ENCODE peak calls at places on chromosome 22, in nine cellular contexts. H, U, G, P, O, C, M, W and D are unnamed samples.

GRCh38 chr22:25764270-25765015 is 22.5 kb downstream of the MYO18B start:
- DNase-seq in H (no peak), U (no peak), G (peak), P (no peak), O (no peak), C (no peak), M (no peak), W (no peak), D (no peak)

GRCh38 chr22:23176645-23177027 is 3.7 kb upstream of the BCR start:
- DNase-seq in H (no peak), U (no peak), G (no peak), P (no peak), O (no peak), C (no peak), M (no peak), W (no peak), D (no peak)

GRCh38 chr22:37633693-37634504 is 5.6 kb upstream of the SH3BP1 start:
- DNase-seq in H (peak), U (no peak), G (peak), P (no peak), O (peak), C (peak), M (peak), W (peak), D (peak)

GRCh38 chr22:44396021-44396726 is 83.4 kb upstream of the SHISAL1 start:
- DNase-seq in H (no peak), U (no peak), G (no peak), P (no peak), O (no peak), C (peak), M (no peak), W (no peak), D (no peak)

GRCh38 chr22:35023692-35024363 is 42.1 kb upstream of the ISX start:
- DNase-seq in H (peak), U (peak), G (peak), P (no peak), O (no peak), C (peak), M (no peak), W (peak), D (peak)

GRCh38 chr22:24894998-24895397 is 51.5 kb downstream of the LHFPL7 start:
- DNase-seq in H (no peak), U (no peak), G (no peak), P (peak), O (no peak), C (peak), M (peak), W (peak), D (no peak)

GRCh38 chr22:26406118-26406517 is 22.9 kb upstream of the ASPHD2 start:
- DNase-seq in H (no peak), U (no peak), G (peak), P (no peak), O (peak), C (no peak), M (peak), W (peak), D (no peak)

GRCh38 chr22:24868979-24869378 is 63.0 kb downstream of the SGSM1 start:
- DNase-seq in H (no peak), U (no peak), G (no peak), P (no peak), O (no peak), C (no peak), M (no peak), W (no peak), D (no peak)

GRCh38 chr22:45217345-45217744 is 23.3 kb downstream of the KIAA0930 start:
- DNase-seq in H (no peak), U (no peak), G (no peak), P (no peak), O (no peak), C (no peak), M (no peak), W (no peak), D (no peak)

GRCh38 chr22:35299217-35299716 is 427 bp upstream of the TOM1 start:
- DNase-seq in H (peak), U (no peak), G (no peak), P (no peak), O (no peak), C (no peak), M (peak), W (peak), D (peak)

GRCh38 chr22:37254206-37254866 is 10.3 kb upstream of the RAC2 start:
- DNase-seq in H (peak), U (no peak), G (no peak), P (peak), O (peak), C (peak), M (peak), W (peak), D (no peak)

GRCh38 chr22:45329536-45329936 is 19.8 kb downstream of the FAM118A start:
- DNase-seq in H (no peak), U (no peak), G (no peak), P (no peak), O (no peak), C (no peak), M (no peak), W (no peak), D (no peak)

GRCh38 chr22:19483481-19484244 is 3.9 kb downstream of the CDC45 start:
- DNase-seq in H (no peak), U (no peak), G (no peak), P (no peak), O (no peak), C (no peak), M (no peak), W (peak), D (no peak)

GRCh38 chr22:19941365-19942070 is at the start of the genes COMT and TXNRD2:
- DNase-seq in H (peak), U (peak), G (peak), P (no peak), O (no peak), C (peak), M (no peak), W (peak), D (peak)

GRCh38 chr22:30078320-30079311 is 1.6 kb upstream of the HORMAD2 start:
- DNase-seq in H (peak), U (no peak), G (no peak), P (no peak), O (no peak), C (peak), M (no peak), W (no peak), D (no peak)

GRCh38 chr22:33296941-33297340 is 238.8 kb upstream of the SYN3 start:
- DNase-seq in H (no peak), U (no peak), G (no peak), P (no peak), O (no peak), C (no peak), M (no peak), W (no peak), D (no peak)

GRCh38 chr22:24567668-24568067 is 11.9 kb downstream of the SNRPD3 start:
- DNase-seq in H (no peak), U (no peak), G (no peak), P (no peak), O (no peak), C (no peak), M (no peak), W (no peak), D (no peak)

GRCh38 chr22:39316440-39317083 is 2.9 kb downstream of the RPL3 start:
- DNase-seq in H (peak), U (peak), G (peak), P (no peak), O (peak), C (peak), M (peak), W (peak), D (peak)

GRCh38 chr22:30485362-30485988 is 13.7 kb upstream of the SEC14L3 start:
- DNase-seq in H (peak), U (peak), G (peak), P (no peak), O (peak), C (peak), M (peak), W (peak), D (peak)

GRCh38 chr22:22748756-22749155 is 104.3 kb downstream of the GGTLC2 start:
- DNase-seq in H (no peak), U (no peak), G (no peak), P (no peak), O (no peak), C (no peak), M (no peak), W (no peak), D (no peak)

GRCh38 chr22:26374645-26375044 is 54.4 kb upstream of the ASPHD2 start:
- DNase-seq in H (no peak), U (no peak), G (no peak), P (no peak), O (no peak), C (no peak), M (no peak), W (no peak), D (no peak)

GRCh38 chr22:42041784-42042183 is 28.8 kb downstream of the NAGA start:
- DNase-seq in H (no peak), U (no peak), G (no peak), P (no peak), O (no peak), C (no peak), M (no peak), W (no peak), D (no peak)

GRCh38 chr22:46501701-46502100 is 35.7 kb downstream of the CELSR1 start:
- DNase-seq in H (no peak), U (no peak), G (no peak), P (no peak), O (peak), C (no peak), M (peak), W (peak), D (no peak)

GRCh38 chr22:28349114-28349513 is 330.5 kb downstream of the TTC28 start:
- DNase-seq in H (no peak), U (no peak), G (no peak), P (no peak), O (no peak), C (no peak), M (no peak), W (no peak), D (no peak)

GRCh38 chr22:19807914-19808872 is 46.5 kb downstream of the GNB1L start:
- DNase-seq in H (no peak), U (no peak), G (no peak), P (no peak), O (no peak), C (no peak), M (no peak), W (no peak), D (no peak)

GRCh38 chr22:23060612-23061400 is 9.5 kb upstream of the GNAZ start:
- DNase-seq in H (no peak), U (no peak), G (no peak), P (no peak), O (no peak), C (peak), M (no peak), W (no peak), D (no peak)